ENCODE peak calls at places on chromosomes 6 and 20, in five cellular contexts. One of them, this sample, is unnamed.

GRCh38 chr6:68343901-68344300 is 291.2 kb upstream of the ADGRB3 start:
- DNase-seq in T-helper 1 cell: no peak
- DNase-seq in GM12865: peak; percentile 35
- DNase-seq in HEK293T: peak; percentile 62
- DNase-seq in germinal center: no peak
- DNase-seq in this sample: peak; percentile 33

GRCh38 chr6:17971128-17972073 is 16.0 kb downstream of the KIF13A start:
- DNase-seq in T-helper 1 cell: no peak
- DNase-seq in germinal center: no peak
- DNase-seq in HEK293T: no peak
- DNase-seq in GM12865: no peak
- DNase-seq in this sample: no peak

GRCh38 chr6:134714679-134715078 is 235.2 kb downstream of the ALDH8A1 start:
- DNase-seq in germinal center: no peak
- DNase-seq in T-helper 1 cell: no peak
- DNase-seq in HEK293T: no peak
- DNase-seq in GM12865: no peak
- DNase-seq in this sample: no peak

GRCh38 chr6:31187780-31188194 is 17.3 kb upstream of the POU5F1 start:
- DNase-seq in HEK293T: no peak
- DNase-seq in T-helper 1 cell: no peak
- DNase-seq in GM12865: no peak
- DNase-seq in germinal center: no peak
- DNase-seq in this sample: no peak

GRCh38 chr20:18056174-18057105 is 1.3 kb downstream of the OVOL2 start:
- DNase-seq in HEK293T: no peak
- DNase-seq in T-helper 1 cell: no peak
- DNase-seq in GM12865: no peak
- DNase-seq in germinal center: peak; percentile 38
- DNase-seq in this sample: peak; percentile 67

GRCh38 chr6:13068558-13069210 is 259.7 kb downstream of the TBC1D7 start:
- DNase-seq in T-helper 1 cell: no peak
- DNase-seq in HEK293T: no peak
- DNase-seq in GM12865: no peak
- DNase-seq in germinal center: no peak
- DNase-seq in this sample: no peak

GRCh38 chr6:37783025-37783825 is 36.3 kb upstream of the ZFAND3 start:
- DNase-seq in germinal center: no peak
- DNase-seq in HEK293T: no peak
- DNase-seq in GM12865: no peak
- DNase-seq in T-helper 1 cell: no peak
- DNase-seq in this sample: peak; percentile 68

GRCh38 chr6:19841181-19841580 is 4.0 kb downstream of the ID4 start:
- DNase-seq in germinal center: no peak
- DNase-seq in HEK293T: no peak
- DNase-seq in T-helper 1 cell: no peak
- DNase-seq in GM12865: no peak
- DNase-seq in this sample: no peak

GRCh38 chr6:42263165-42263852 is 45.6 kb upstream of the MRPS10 start:
- DNase-seq in T-helper 1 cell: no peak
- DNase-seq in GM12865: no peak
- DNase-seq in HEK293T: no peak
- DNase-seq in germinal center: no peak
- DNase-seq in this sample: no peak

GRCh38 chr6:156934054-156934424 is 156.9 kb downstream of the ARID1B start:
- DNase-seq in germinal center: no peak
- DNase-seq in T-helper 1 cell: no peak
- DNase-seq in HEK293T: no peak
- DNase-seq in GM12865: no peak
- DNase-seq in this sample: peak; percentile 30

GRCh38 chr6:142374965-142375733 is 73.3 kb downstream of the ADGRG6 start:
- DNase-seq in T-helper 1 cell: no peak
- DNase-seq in GM12865: no peak
- DNase-seq in HEK293T: no peak
- DNase-seq in germinal center: no peak
- DNase-seq in this sample: no peak

GRCh38 chr6:170416959-170417606 is 110.5 kb downstream of the FAM120B start:
- DNase-seq in HEK293T: no peak
- DNase-seq in germinal center: no peak
- DNase-seq in T-helper 1 cell: no peak
- DNase-seq in GM12865: no peak
- DNase-seq in this sample: no peak

GRCh38 chr6:70124882-70125535 is 177.9 kb downstream of the COL9A1 start:
- DNase-seq in germinal center: no peak
- DNase-seq in T-helper 1 cell: no peak
- DNase-seq in GM12865: no peak
- DNase-seq in HEK293T: no peak
- DNase-seq in this sample: no peak

GRCh38 chr20:20443509-20443908 is 75.6 kb downstream of the INSM1 start:
- DNase-seq in HEK293T: no peak
- DNase-seq in GM12865: no peak
- DNase-seq in germinal center: no peak
- DNase-seq in T-helper 1 cell: no peak
- DNase-seq in this sample: no peak

GRCh38 chr20:49184691-49185070 is 3.5 kb downstream of the STAU1 start:
- DNase-seq in HEK293T: no peak
- DNase-seq in germinal center: no peak
- DNase-seq in GM12865: no peak
- DNase-seq in T-helper 1 cell: no peak
- DNase-seq in this sample: no peak

GRCh38 chr6:161452241-161452640 is 178.4 kb upstream of the AGPAT4 start:
- DNase-seq in T-helper 1 cell: no peak
- DNase-seq in GM12865: no peak
- DNase-seq in HEK293T: no peak
- DNase-seq in germinal center: no peak
- DNase-seq in this sample: no peak

GRCh38 chr6:40378725-40379074 is 208.5 kb downstream of the LRFN2 start:
- DNase-seq in germinal center: no peak
- DNase-seq in GM12865: no peak
- DNase-seq in T-helper 1 cell: no peak
- DNase-seq in HEK293T: no peak
- DNase-seq in this sample: no peak

GRCh38 chr6:81003156-81003555 is 749.3 kb downstream of the TENT5A start:
- DNase-seq in HEK293T: no peak
- DNase-seq in germinal center: no peak
- DNase-seq in T-helper 1 cell: no peak
- DNase-seq in GM12865: no peak
- DNase-seq in this sample: no peak

GRCh38 chr6:45504947-45505346 is 127.2 kb upstream of the SUPT3H start:
- DNase-seq in HEK293T: peak; percentile 28
- DNase-seq in T-helper 1 cell: no peak
- DNase-seq in GM12865: no peak
- DNase-seq in germinal center: no peak
- DNase-seq in this sample: no peak